ENCODE peak calls at places on chromosomes 13 and 19, in four cellular contexts. C is T-helper 2 cell, B is hippocampal formation, T is CMK. U is an unnamed sample.

GRCh38 chr19:2426661-2427322 is 594 bp downstream of the TIMM13 start:
- DNase-seq in C (peak), B (no peak), T (peak), U (no peak)

GRCh38 chr19:2556221-2557092 is 80.5 kb downstream of the GADD45B start:
- DNase-seq in C (no peak), B (no peak), T (peak), U (no peak)

GRCh38 chr13:96822900-96823299 is 171.4 kb downstream of the OXGR1 start:
- DNase-seq in C (no peak), B (no peak), T (no peak), U (no peak)

GRCh38 chr19:2457394-2458037 is 757 bp upstream of the LMNB2 start:
- DNase-seq in C (no peak), B (no peak), T (no peak), U (no peak)

GRCh38 chr13:67145950-67146349 is 84.2 kb downstream of the PCDH9 start:
- DNase-seq in C (no peak), B (no peak), T (no peak), U (no peak)

GRCh38 chr19:27744926-27745844 is 1467.8 kb downstream of the UQCRFS1 start:
- DNase-seq in C (no peak), B (no peak), T (no peak), U (no peak)

GRCh38 chr19:52785506-52785905 is 1.1 kb downstream of the ZNF600 start:
- DNase-seq in C (no peak), B (no peak), T (no peak), U (no peak)

GRCh38 chr13:87537946-87538345 is 133.2 kb upstream of the SLITRK5 start:
- DNase-seq in C (no peak), B (no peak), T (no peak), U (no peak)

GRCh38 chr13:107254392-107254791 is 686.5 kb upstream of the ARGLU1 start:
- DNase-seq in C (no peak), B (no peak), T (no peak), U (no peak)

GRCh38 chr13:33353210-33353609 is 67.7 kb upstream of the STARD13 start:
- DNase-seq in C (no peak), B (peak), T (no peak), U (no peak)

GRCh38 chr19:729564-730381 is 21.0 kb downstream of the PALM start:
- DNase-seq in C (no peak), B (no peak), T (no peak), U (no peak)

GRCh38 chr13:74444877-74445479 is 310.8 kb upstream of the KLF12 start:
- DNase-seq in C (no peak), B (no peak), T (no peak), U (no peak)